ENCODE peak calls at places on chromosomes 5 and 9, in ten cellular contexts. C is neural progenitor cell; N is fibroblast of the conjunctiva; H is GM13977; X is CD8-positive, alpha-beta memory T cell; J is MCF 10A; Q is HuH-7; V is thyroid gland; O is NCI-H345; P is activated B cell treated with CpG ODN at 0.5 μM for 24 hours. S is an unnamed sample.

GRCh38 chr5:17439956-17440355 is 58.1 kb upstream of the TAF11L2 start:
- DNase-seq in H (no peak), P (no peak), X (no peak), C (no peak), N (no peak), O (no peak), V (no peak), Q (no peak), J (no peak), S (no peak)

GRCh38 chr5:21165344-21165743 is 1177.3 kb upstream of the CDH18 start:
- DNase-seq in C (no peak), Q (no peak), J (no peak), P (no peak), O (no peak), N (no peak), X (no peak), H (no peak), V (no peak), S (no peak)

GRCh38 chr5:79036769-79037168 is 32.7 kb downstream of the DMGDH start:
- DNase-seq in Q (no peak), O (no peak), P (no peak), N (no peak), H (no peak), C (no peak), V (no peak), J (no peak), X (no peak), S (no peak)

GRCh38 chr9:97561501-97561900 is 60.0 kb downstream of the TMOD1 start:
- DNase-seq in O (no peak), Q (no peak), N (no peak), H (no peak), X (no peak), P (no peak), C (no peak), J (no peak), V (no peak), S (no peak)

GRCh38 chr5:74578356-74579044 is 62.0 kb downstream of the ENC1 start:
- DNase-seq in C (no peak), X (no peak), Q (no peak), J (no peak), O (no peak), H (peak; percentile 50), N (no peak), V (no peak), P (no peak), S (no peak)

GRCh38 chr5:44233691-44234090 is 155.5 kb downstream of the FGF10 start:
- DNase-seq in V (no peak), C (no peak), P (no peak), J (no peak), X (no peak), N (no peak), Q (no peak), H (no peak), O (no peak), S (no peak)

GRCh38 chr5:172123269-172123692 is 64.7 kb downstream of the STK10 start:
- DNase-seq in O (peak; percentile 58), Q (peak; percentile 60), X (no peak), N (peak; percentile 77), J (peak; percentile 73), C (peak; percentile 34), P (no peak), H (no peak), V (peak; percentile 47), S (no peak)

GRCh38 chr9:70020217-70020616 is 23.4 kb upstream of the MAMDC2 start:
- DNase-seq in N (no peak), X (no peak), H (no peak), Q (no peak), P (no peak), V (no peak), J (peak; percentile 58), O (peak; percentile 15), C (no peak), S (no peak)

GRCh38 chr5:131542723-131543122 is 92.3 kb downstream of the RAPGEF6 start:
- DNase-seq in Q (no peak), P (no peak), O (no peak), X (no peak), N (no peak), V (no peak), H (no peak), J (no peak), C (no peak), S (no peak)

GRCh38 chr9:117153021-117153420 is 261.8 kb downstream of the ASTN2 start:
- DNase-seq in O (no peak), V (no peak), H (no peak), X (no peak), J (peak; percentile 34), Q (no peak), P (no peak), C (no peak), N (no peak), S (no peak)

GRCh38 chr5:117494208-117494607 is 919.6 kb upstream of the SEMA6A start:
- DNase-seq in C (no peak), N (no peak), J (no peak), O (no peak), X (no peak), H (no peak), P (no peak), V (no peak), Q (no peak), S (no peak)

GRCh38 chr5:104513621-104514020 is 951.0 kb upstream of the NUDT12 start:
- DNase-seq in H (no peak), N (no peak), O (no peak), J (no peak), X (no peak), P (no peak), C (no peak), V (no peak), Q (no peak), S (no peak)

GRCh38 chr5:134249469-134250379 is 23.9 kb upstream of the PPP2CA start:
- DNase-seq in N (peak; percentile 41), H (no peak), C (no peak), J (peak; percentile 59), Q (no peak), O (no peak), X (no peak), V (no peak), P (no peak), S (no peak)

GRCh38 chr9:17082343-17082742 is 52.5 kb upstream of the CNTLN start:
- DNase-seq in C (peak; percentile 68), J (no peak), V (no peak), N (no peak), P (no peak), O (no peak), Q (peak; percentile 7), X (no peak), H (no peak), S (peak; percentile 25)

GRCh38 chr9:91395553-91396470 is 27.8 kb downstream of the NFIL3 start:
- DNase-seq in H (peak; percentile 44), C (no peak), J (peak; percentile 75), N (peak; percentile 66), O (no peak), P (no peak), V (no peak), X (no peak), Q (no peak), S (no peak)

GRCh38 chr5:132251220-132251725 is 6.2 kb upstream of the PDLIM4 start:
- DNase-seq in J (no peak), H (no peak), Q (no peak), P (no peak), O (no peak), V (no peak), C (no peak), X (no peak), N (no peak), S (no peak)

GRCh38 chr5:170254056-170254455 is 21.3 kb downstream of the C5orf58 start:
- DNase-seq in H (peak; percentile 65), N (no peak), Q (no peak), V (no peak), C (no peak), J (peak; percentile 89), X (peak; percentile 73), P (no peak), O (no peak), S (no peak)

GRCh38 chr5:9829621-9830020 is 199.5 kb upstream of the TAS2R1 start:
- DNase-seq in Q (no peak), O (no peak), X (no peak), J (no peak), P (no peak), H (no peak), C (no peak), V (no peak), N (no peak), S (no peak)

GRCh38 chr9:129458155-129458661 is 162.7 kb downstream of the C9orf50 start:
- DNase-seq in J (no peak), O (no peak), H (peak; percentile 74), Q (peak; percentile 66), V (peak; percentile 85), N (no peak), P (no peak), C (no peak), X (peak; percentile 61), S (no peak)

GRCh38 chr5:109863752-109864151 is 174.0 kb downstream of the MAN2A1 start:
- DNase-seq in J (no peak), N (no peak), C (no peak), H (no peak), X (no peak), Q (no peak), P (no peak), O (no peak), V (no peak), S (no peak)

GRCh38 chr9:95077053-95077765 is 240.3 kb downstream of the FANCC start:
- DNase-seq in P (no peak), O (no peak), C (no peak), X (no peak), N (no peak), H (no peak), J (no peak), V (no peak), Q (no peak), S (no peak)

GRCh38 chr9:93906182-93906880 is 48.8 kb downstream of the BARX1 start:
- DNase-seq in X (no peak), N (no peak), P (no peak), J (no peak), H (no peak), Q (no peak), V (no peak), O (no peak), C (no peak), S (no peak)

GRCh38 chr9:4987996-4988421 is 2.9 kb downstream of the JAK2 start:
- DNase-seq in C (peak; percentile 88), X (peak; percentile 60), O (peak; percentile 78), P (no peak), N (peak; percentile 48), H (peak; percentile 42), Q (peak; percentile 43), V (peak; percentile 33), J (peak; percentile 77), S (peak; percentile 67)

GRCh38 chr5:181044662-181045305 is 4.7 kb downstream of the BTNL9 start:
- DNase-seq in J (no peak), P (no peak), N (no peak), X (no peak), H (no peak), Q (no peak), V (peak; percentile 18), O (no peak), C (no peak), S (no peak)

GRCh38 chr5:115785395-115786009 is 31.0 kb downstream of the CDO1 start:
- DNase-seq in V (no peak), O (no peak), Q (no peak), X (no peak), H (no peak), N (no peak), C (peak; percentile 77), J (no peak), P (no peak), S (no peak)

GRCh38 chr9:3708751-3709150 is 182.9 kb upstream of the RFX3 start:
- DNase-seq in Q (no peak), X (no peak), H (no peak), V (peak; percentile 94), C (no peak), N (no peak), O (peak; percentile 67), J (peak; percentile 73), P (no peak), S (no peak)

GRCh38 chr5:61069150-61069549 is 93.1 kb downstream of the SMIM15 start:
- DNase-seq in X (no peak), V (no peak), P (no peak), Q (no peak), H (no peak), O (no peak), N (no peak), C (no peak), J (no peak), S (no peak)

GRCh38 chr5:108521841-108522506 is 140.1 kb upstream of the FBXL17 start:
- DNase-seq in X (peak; percentile 17), H (peak; percentile 37), Q (peak; percentile 20), J (peak; percentile 74), C (peak; percentile 74), V (no peak), P (no peak), O (peak; percentile 33), N (peak; percentile 50), S (peak; percentile 6)